ENCODE peak calls at places on chromosome 20, in ten cellular contexts. V is neural crest cell, N is heart right ventricle, A is lower lobe of right lung, D is omental fat pad, O is epithelial cell of esophagus, J is uterus, Q is heart left ventricle, I is tibial artery, K is NB4. H is an unnamed sample.

GRCh38 chr20:13857304-13857703 is 72.5 kb downstream of the NDUFAF5 start:
- DNase-seq in A (no peak), N (peak), Q (peak), I (no peak), O (no peak), J (no peak), K (no peak), V (no peak), D (no peak), H (no peak)

GRCh38 chr20:47125553-47126373 is 230.7 kb downstream of the ZMYND8 start:
- DNase-seq in Q (no peak), N (no peak), J (peak), O (peak), A (no peak), D (no peak), I (no peak), V (no peak), K (peak), H (peak)

GRCh38 chr20:50980071-50980681 is 21.6 kb downstream of the MOCS3 start:
- DNase-seq in O (peak), N (no peak), D (no peak), I (no peak), V (no peak), A (no peak), Q (no peak), K (peak), J (no peak), H (no peak)

GRCh38 chr20:62723351-62723750 is 14.7 kb downstream of the NTSR1 start:
- DNase-seq in J (no peak), I (no peak), A (peak), Q (peak), V (no peak), N (no peak), O (no peak), K (no peak), D (no peak), H (no peak)

GRCh38 chr20:10807013-10807412 is 133.2 kb upstream of the JAG1 start:
- DNase-seq in V (no peak), J (no peak), Q (no peak), I (no peak), K (no peak), A (no peak), D (no peak), N (no peak), O (no peak), H (no peak)

GRCh38 chr20:33936651-33937050 is 57.1 kb upstream of the RALY start:
- DNase-seq in I (no peak), N (no peak), V (no peak), O (no peak), Q (no peak), J (no peak), D (no peak), K (no peak), A (no peak), H (no peak)

GRCh38 chr20:47284373-47284772 is 72.1 kb downstream of the ZMYND8 start:
- DNase-seq in D (no peak), I (peak), K (no peak), Q (no peak), N (no peak), V (no peak), O (no peak), J (no peak), A (no peak), H (no peak)

GRCh38 chr20:46458891-46459750 is 52.7 kb upstream of the ELMO2 start:
- DNase-seq in V (peak), J (no peak), K (no peak), I (no peak), Q (peak), A (peak), N (no peak), O (peak), D (no peak), H (peak)

GRCh38 chr20:60224914-60225313 is 266.7 kb downstream of the CDH26 start:
- DNase-seq in D (no peak), V (peak), Q (no peak), N (no peak), K (peak), J (no peak), O (peak), I (no peak), A (no peak), H (no peak)

GRCh38 chr20:6765469-6766058 is 1.9 kb upstream of the BMP2 start:
- DNase-seq in A (no peak), J (no peak), I (no peak), K (peak), Q (no peak), N (no peak), V (peak), D (no peak), O (peak), H (no peak)

GRCh38 chr20:330233-331149 is 5.1 kb downstream of the SOX12 start:
- DNase-seq in J (peak), A (no peak), O (peak), I (no peak), V (peak), K (peak), Q (peak), N (peak), D (no peak), H (no peak)

GRCh38 chr20:51327251-51327841 is 215.2 kb downstream of the NFATC2 start:
- DNase-seq in O (peak), J (peak), A (no peak), V (no peak), Q (no peak), I (peak), D (no peak), N (no peak), K (no peak), H (no peak)

GRCh38 chr20:62838511-62838910 is 21.7 kb downstream of the COL9A3 start:
- DNase-seq in K (no peak), A (no peak), O (no peak), J (no peak), Q (no peak), I (no peak), D (no peak), N (no peak), V (no peak), H (no peak)

GRCh38 chr20:45964024-45964423 is 8.0 kb downstream of the ZNF335 start:
- DNase-seq in K (no peak), O (no peak), I (no peak), A (peak), N (no peak), D (no peak), Q (no peak), J (no peak), V (no peak), H (no peak)

GRCh38 chr20:34012330-34012729 is 18.6 kb downstream of the RALY start:
- DNase-seq in J (no peak), K (no peak), N (no peak), A (no peak), I (no peak), O (no peak), V (no peak), Q (no peak), D (no peak), H (no peak)

GRCh38 chr20:10513931-10514575 is 78.9 kb downstream of the SLX4IP start:
- DNase-seq in I (no peak), V (no peak), J (no peak), Q (no peak), A (no peak), O (no peak), N (no peak), D (no peak), K (peak), H (no peak)

GRCh38 chr20:18856873-18857272 is 43.3 kb downstream of the SCP2D1 start:
- DNase-seq in Q (no peak), I (no peak), O (no peak), K (no peak), V (no peak), A (no peak), D (no peak), N (no peak), J (no peak), H (no peak)

GRCh38 chr20:3710027-3710426 is 2.4 kb downstream of the SIGLEC1 start:
- DNase-seq in N (no peak), Q (peak), J (no peak), D (no peak), V (no peak), A (peak), O (no peak), K (peak), I (no peak), H (no peak)

GRCh38 chr20:62587757-62588402 is 54.4 kb upstream of the SLCO4A1 start:
- DNase-seq in V (no peak), Q (peak), O (peak), N (no peak), A (no peak), D (no peak), J (no peak), K (peak), I (no peak), H (no peak)

GRCh38 chr20:11457476-11457875 is 460.2 kb upstream of the BTBD3 start:
- DNase-seq in V (no peak), J (no peak), D (no peak), I (no peak), A (no peak), N (no peak), O (no peak), Q (no peak), K (no peak), H (no peak)

GRCh38 chr20:62615750-62616251 is 26.5 kb upstream of the SLCO4A1 start:
- DNase-seq in J (no peak), V (no peak), I (no peak), Q (no peak), A (no peak), D (no peak), O (no peak), N (no peak), K (no peak), H (no peak)

GRCh38 chr20:62712606-62713005 is 4.0 kb downstream of the NTSR1 start:
- DNase-seq in A (no peak), I (no peak), K (no peak), N (no peak), V (no peak), D (no peak), Q (no peak), J (no peak), O (no peak), H (no peak)

GRCh38 chr20:23212482-23212881 is 126.4 kb upstream of the CD93 start:
- DNase-seq in J (no peak), K (no peak), V (no peak), O (no peak), I (no peak), D (no peak), A (no peak), Q (no peak), N (no peak), H (no peak)

GRCh38 chr20:29742699-29743100 is 1514.8 kb upstream of the DEFB115 start:
- DNase-seq in O (no peak), J (no peak), N (no peak), A (no peak), V (no peak), K (no peak), I (no peak), Q (no peak), D (no peak), H (no peak)

GRCh38 chr20:51412333-51412761 is 130.2 kb downstream of the NFATC2 start:
- DNase-seq in N (peak), D (no peak), K (no peak), O (no peak), Q (peak), I (peak), A (no peak), J (no peak), V (no peak), H (no peak)

GRCh38 chr20:46151936-46152335 is 33.8 kb downstream of the CD40 start:
- DNase-seq in N (no peak), D (no peak), K (peak), J (no peak), O (no peak), A (no peak), V (no peak), Q (no peak), I (no peak), H (peak)

GRCh38 chr20:14956538-14956937 is 619.1 kb upstream of the FLRT3 start:
- DNase-seq in Q (no peak), N (no peak), D (no peak), I (no peak), J (peak), O (no peak), A (no peak), K (no peak), V (no peak), H (no peak)

GRCh38 chr20:41362748-41363140 is 3.9 kb downstream of the EMILIN3 start:
- DNase-seq in J (no peak), I (no peak), A (no peak), D (no peak), O (no peak), V (no peak), K (no peak), N (no peak), Q (no peak), H (no peak)

GRCh38 chr20:5031206-5031557 is 29.9 kb upstream of the SLC23A2 start:
- DNase-seq in D (no peak), V (no peak), O (peak), I (no peak), J (no peak), A (no peak), K (no peak), Q (no peak), N (no peak), H (no peak)

GRCh38 chr20:18030020-18030419 is 27.7 kb downstream of the OVOL2 start:
- DNase-seq in J (no peak), A (no peak), O (no peak), N (no peak), V (no peak), Q (no peak), I (no peak), K (no peak), D (no peak), H (no peak)

GRCh38 chr20:32112862-32113261 is 3.3 kb downstream of the TM9SF4 start:
- DNase-seq in A (peak), N (no peak), J (no peak), D (no peak), Q (peak), O (peak), K (peak), I (no peak), V (no peak), H (no peak)

GRCh38 chr20:8244637-8245036 is 112.6 kb downstream of the PLCB1 start:
- DNase-seq in A (no peak), N (peak), K (no peak), D (no peak), I (no peak), O (peak), Q (peak), J (peak), V (no peak), H (no peak)

DNA sequence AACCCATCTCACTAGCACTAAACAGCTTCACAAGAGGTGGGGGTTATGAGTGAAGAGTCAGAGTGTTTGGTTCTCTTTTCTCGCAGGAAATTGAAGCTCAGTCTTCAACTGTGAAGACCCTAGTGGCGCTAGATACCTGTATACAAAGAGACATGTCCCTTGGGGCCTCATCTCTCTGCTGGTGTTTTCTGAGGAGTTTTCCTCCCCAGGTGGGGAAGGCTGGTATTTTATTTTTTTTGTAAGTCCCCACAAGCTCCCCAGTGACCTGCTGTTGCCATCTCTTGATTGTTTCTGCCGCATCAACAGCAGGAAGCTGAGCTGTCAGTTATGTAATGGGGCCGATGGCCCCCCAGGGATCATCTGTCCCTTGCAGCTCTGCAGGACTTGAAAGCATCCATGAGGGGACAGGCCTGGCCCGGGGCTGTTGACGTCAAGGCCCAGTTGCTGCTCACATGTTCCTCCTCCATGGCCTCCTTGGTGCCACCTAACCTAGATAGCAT is 23.1 kb downstream of the STK35 start:
- DNase-seq in D (no peak), K (peak), Q (peak), I (no peak), V (no peak), O (no peak), N (peak), A (no peak), J (no peak), H (no peak)
- TF ChIP-seq CTCF in D (no peak), K (no peak), Q (no peak), I (no peak), V (no peak), O (no peak), N (no peak), A (no peak), J (no peak), H (no peak)

DNA sequence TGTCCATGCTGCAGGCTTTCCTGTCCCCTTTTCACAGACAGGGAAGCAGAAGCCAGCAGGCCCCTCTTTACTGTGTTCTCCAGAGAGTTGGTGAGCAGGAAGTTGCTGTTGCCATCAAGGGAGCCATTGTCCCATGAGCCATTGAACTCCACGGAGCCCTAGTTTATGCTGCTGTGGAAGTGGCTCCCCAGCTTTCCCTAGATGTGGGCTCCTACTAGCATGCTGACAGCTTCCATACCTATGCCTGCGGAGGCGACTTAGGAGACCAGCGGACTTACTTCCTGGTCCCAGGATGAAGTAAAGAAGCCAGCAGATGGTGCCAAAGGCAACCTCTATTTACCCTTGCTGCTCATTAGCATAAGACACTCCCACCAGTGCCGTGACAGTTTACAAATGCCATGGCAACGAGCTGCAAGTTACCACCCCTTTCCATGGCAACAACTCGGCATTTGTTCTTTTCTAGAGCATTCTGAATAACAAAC is 30.8 kb upstream of the FKBP1A start:
- DNase-seq in K (peak), N (no peak), Q (no peak), O (peak), J (no peak), V (peak), D (no peak), I (no peak), A (peak), H (no peak)
- TF ChIP-seq CTCF in K (peak), N (no peak), Q (no peak), O (peak), J (no peak), V (peak), D (no peak), I (no peak), A (no peak), H (peak)

DNA sequence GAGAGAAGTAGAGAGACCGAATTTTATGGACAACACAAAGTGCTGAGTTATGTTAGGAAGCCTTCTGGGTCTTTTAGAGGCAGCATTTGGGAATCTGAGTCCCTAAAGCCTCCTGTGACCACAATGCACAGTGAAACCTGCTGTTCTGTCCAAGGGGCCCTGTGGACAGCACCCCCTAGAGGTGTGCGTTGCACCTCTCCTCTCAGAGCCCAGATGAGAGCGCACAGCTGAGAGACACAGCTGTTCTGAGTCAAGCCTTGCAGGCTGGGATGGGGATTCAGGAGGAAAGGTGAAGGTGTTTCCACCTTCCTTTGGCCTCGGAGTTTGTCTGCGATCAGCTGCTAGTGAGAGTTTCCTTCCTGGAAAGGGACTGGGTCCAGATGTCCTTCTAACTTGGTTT is 13.0 kb downstream of the PCK1 start:
- DNase-seq in V (no peak), J (no peak), D (no peak), A (no peak), K (no peak), N (no peak), O (no peak), Q (no peak), I (no peak), H (no peak)
- TF ChIP-seq CTCF in V (peak), J (no peak), D (no peak), A (peak), K (peak), N (no peak), O (no peak), Q (no peak), I (no peak), H (peak)

GRCh38 chr20:58650181-58650775 is 805 bp upstream of the STX16 start:
- DNase-seq in I (no peak), N (peak), D (no peak), J (no peak), K (no peak), A (peak), V (no peak), Q (peak), O (no peak), H (no peak)
- TF ChIP-seq CTCF in I (no peak), N (no peak), D (no peak), J (no peak), K (no peak), A (no peak), V (no peak), Q (no peak), O (no peak), H (peak)

GRCh38 chr20:53162251-53162835 is 190.2 kb downstream of the TSHZ2 start:
- DNase-seq in A (no peak), K (peak), J (peak), Q (peak), O (peak), I (no peak), D (no peak), N (peak), V (peak), H (no peak)
- TF ChIP-seq CTCF in A (no peak), K (peak), J (no peak), Q (no peak), O (peak), I (no peak), D (no peak), N (no peak), V (peak), H (no peak)

GRCh38 chr20:44888226-44889103 is 3.0 kb downstream of the YWHAB start:
- DNase-seq in Q (no peak), D (no peak), I (no peak), O (peak), K (peak), J (no peak), A (no peak), V (no peak), N (no peak), H (no peak)
- TF ChIP-seq CTCF in Q (no peak), D (no peak), I (peak), O (peak), K (no peak), J (no peak), A (peak), V (peak), N (no peak), H (no peak)

GRCh38 chr20:48957521-48957920 is 36.0 kb downstream of the ARFGEF2 start:
- DNase-seq in O (no peak), Q (no peak), A (no peak), N (no peak), V (no peak), J (no peak), D (no peak), K (no peak), I (no peak), H (no peak)
- TF ChIP-seq CTCF in O (no peak), Q (no peak), A (no peak), N (no peak), V (no peak), J (no peak), D (no peak), K (no peak), I (no peak), H (no peak)

DNA sequence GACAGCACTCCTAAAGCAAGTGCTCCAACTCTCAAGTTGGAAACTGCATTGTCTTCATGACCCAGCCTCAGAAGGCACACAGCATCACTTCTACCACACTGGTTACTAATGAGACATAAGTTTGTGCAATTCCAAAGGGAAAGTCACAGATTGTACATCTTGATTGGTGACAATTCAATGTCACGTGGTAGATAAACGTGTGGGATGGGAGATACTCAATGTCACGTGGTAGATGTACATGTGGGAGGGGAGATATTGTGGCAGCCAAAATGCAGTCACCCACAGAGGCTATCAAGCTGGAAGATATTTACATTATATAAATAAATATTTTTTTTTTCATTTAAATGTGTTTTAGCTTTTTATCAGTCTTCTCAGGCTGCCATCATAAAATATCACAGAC is 393.3 kb downstream of the KIF16B start:
- DNase-seq in V (no peak), J (no peak), A (no peak), N (no peak), O (no peak), K (no peak), D (no peak), I (no peak), Q (no peak), H (no peak)
- TF ChIP-seq CTCF in V (no peak), J (no peak), A (no peak), N (no peak), O (no peak), K (no peak), D (no peak), I (no peak), Q (no peak), H (no peak)